ENCODE peak calls at places on chromosomes 1 and 21, in four cellular contexts. One of them, this sample, is unnamed.
A peak's percentile ranks its signal among the peaks of the same experiment; 100 is the strongest.

GRCh38 chr1:9852410-9853301 is 28.9 kb upstream of the CLSTN1 start:
- DNase-seq in HL-60: peak; percentile 74
- DNase-seq in GM12878: no peak
- DNase-seq in K562: no peak
- DNase-seq in this sample: no peak

GRCh38 chr1:158045639-158046038 is 52.2 kb downstream of the KIRREL1 start:
- DNase-seq in HL-60: no peak
- DNase-seq in GM12878: no peak
- DNase-seq in K562: no peak
- DNase-seq in this sample: no peak

GRCh38 chr1:7048395-7048794 is 263.1 kb downstream of the CAMTA1 start:
- DNase-seq in HL-60: no peak
- DNase-seq in K562: no peak
- DNase-seq in GM12878: no peak
- DNase-seq in this sample: no peak

GRCh38 chr1:156648951-156649350 is 7.0 kb downstream of the BCAN start:
- DNase-seq in GM12878: no peak
- DNase-seq in HL-60: no peak
- DNase-seq in K562: no peak
- DNase-seq in this sample: no peak

GRCh38 chr1:246907472-246907871 is 24.3 kb downstream of the AHCTF1 start:
- DNase-seq in K562: no peak
- DNase-seq in HL-60: peak; percentile 49
- DNase-seq in GM12878: no peak
- DNase-seq in this sample: no peak

GRCh38 chr1:7703321-7704213 is 67.5 kb upstream of the VAMP3 start:
- DNase-seq in HL-60: no peak
- DNase-seq in GM12878: no peak
- DNase-seq in K562: peak; percentile 70
- DNase-seq in this sample: no peak

GRCh38 chr1:86448670-86449069 is 20.1 kb upstream of the CLCA1 start:
- DNase-seq in HL-60: no peak
- DNase-seq in K562: peak; percentile 30
- DNase-seq in GM12878: no peak
- DNase-seq in this sample: no peak

GRCh38 chr1:56149761-56150160 is 429.6 kb downstream of the PLPP3 start:
- DNase-seq in K562: no peak
- DNase-seq in HL-60: no peak
- DNase-seq in GM12878: no peak
- DNase-seq in this sample: no peak

DNA sequence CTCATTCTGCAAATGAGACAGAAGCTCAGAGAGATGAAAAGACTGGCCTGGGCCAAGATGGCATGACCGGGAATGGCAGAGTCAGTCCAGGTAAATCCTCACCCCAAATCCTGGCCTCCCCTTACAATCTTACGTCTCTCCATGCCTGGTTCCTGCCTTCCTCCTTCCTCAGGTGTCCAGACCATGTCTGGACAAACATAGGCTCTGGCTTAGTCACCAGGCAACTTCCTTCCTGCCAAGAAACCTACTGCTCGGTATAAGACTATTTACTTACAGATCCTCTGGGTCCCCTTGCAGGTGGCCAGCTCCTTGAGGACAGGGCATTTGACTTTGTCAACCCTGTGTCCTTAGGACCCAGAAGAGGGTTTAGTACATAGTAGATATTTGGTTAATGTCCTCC is 69.4 kb upstream of the ROR1 start:
- DNase-seq in GM12878: no peak
- DNase-seq in K562: no peak
- DNase-seq in HL-60: no peak
- DNase-seq in this sample: no peak
- TF ChIP-seq POLR2AphosphoS5 in GM12878: no peak
- TF ChIP-seq POLR2AphosphoS5 in K562: no peak
- TF ChIP-seq POLR2AphosphoS5 in HL-60: no peak
- TF ChIP-seq POLR2AphosphoS5 in this sample: no peak

DNA sequence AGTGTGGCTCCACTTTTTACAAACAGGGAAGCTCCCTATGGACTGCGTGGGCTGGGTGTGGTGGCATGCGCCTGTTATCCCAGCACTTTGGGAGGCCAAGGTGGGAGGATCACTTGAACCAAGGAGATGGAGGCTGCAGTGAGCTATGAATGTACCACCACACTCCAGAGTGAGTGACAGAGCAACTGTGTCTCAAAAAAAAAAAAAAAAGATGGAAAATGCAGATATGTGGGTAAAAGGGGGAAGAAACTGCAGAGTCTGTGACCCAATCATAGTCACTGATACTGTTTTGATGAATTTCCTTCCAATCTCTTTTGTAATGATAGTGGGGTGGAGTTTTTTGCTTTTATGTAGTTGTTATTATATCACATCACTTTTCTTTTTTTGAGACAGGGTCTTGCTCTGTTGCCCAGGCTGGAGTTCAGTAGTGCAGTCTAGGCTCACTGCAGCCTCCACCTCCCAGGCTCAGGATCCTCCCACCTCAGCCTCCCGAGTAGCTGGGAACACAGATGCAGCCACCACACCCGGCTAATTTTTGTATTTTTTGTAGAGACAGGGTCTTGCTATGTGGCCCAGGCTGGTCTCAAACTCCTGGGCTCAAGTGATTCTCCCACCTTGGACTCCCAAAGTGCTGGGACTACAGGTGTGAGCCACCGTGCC is 8.7 kb upstream of the TRAPPC10 start:
- DNase-seq in K562: no peak
- DNase-seq in GM12878: no peak
- DNase-seq in HL-60: no peak
- DNase-seq in this sample: no peak
- TF ChIP-seq SPI1 in K562: no peak
- TF ChIP-seq SPI1 in GM12878: no peak
- TF ChIP-seq SPI1 in HL-60: no peak
- TF ChIP-seq SPI1 in this sample: no peak

DNA sequence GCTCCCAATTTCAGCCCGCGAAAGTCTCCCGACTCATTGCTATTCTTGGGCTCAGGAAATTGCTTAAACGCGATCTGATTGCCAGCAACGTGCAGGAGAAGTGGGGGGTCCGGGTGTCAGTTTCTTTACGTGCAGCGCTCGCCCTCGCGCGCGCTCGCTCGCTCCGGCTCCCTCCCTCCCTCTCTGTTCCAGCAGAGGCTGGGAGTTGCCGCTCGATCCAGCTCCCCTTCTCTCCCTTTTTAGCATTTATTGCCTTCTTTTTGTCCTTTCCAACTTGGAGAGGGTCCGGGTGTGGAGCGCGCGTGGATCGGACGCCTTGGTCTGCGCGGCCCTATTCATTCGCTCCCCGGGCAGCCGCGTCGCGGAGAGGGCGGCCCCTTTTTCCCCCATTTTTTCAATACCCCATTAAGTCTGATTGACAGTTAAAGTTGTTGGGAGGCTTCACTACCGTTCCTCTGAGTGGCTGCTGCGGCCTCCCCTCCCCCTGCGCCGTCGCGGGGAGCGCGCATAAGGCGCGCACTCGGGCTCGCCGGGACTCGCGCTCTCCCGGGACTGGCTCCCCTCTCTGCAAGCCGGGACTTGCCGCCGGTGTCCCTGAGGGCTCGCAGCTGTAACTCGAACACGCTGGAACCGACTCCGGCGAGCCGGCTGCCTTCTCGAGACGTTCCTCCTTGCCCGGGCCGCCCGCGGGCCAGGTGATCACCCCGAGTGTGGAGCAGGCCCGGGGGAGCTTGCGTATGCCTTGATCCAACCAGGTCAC is at the start of gene DHRS3:
- DNase-seq in GM12878: no peak
- DNase-seq in K562: peak; percentile 90
- DNase-seq in HL-60: peak; percentile 60
- DNase-seq in this sample: peak; percentile 46
- TF ChIP-seq POLR2AphosphoS5 in GM12878: no peak
- TF ChIP-seq POLR2AphosphoS5 in K562: peak; percentile 41
- TF ChIP-seq POLR2AphosphoS5 in HL-60: no peak
- TF ChIP-seq POLR2AphosphoS5 in this sample: no peak

DNA sequence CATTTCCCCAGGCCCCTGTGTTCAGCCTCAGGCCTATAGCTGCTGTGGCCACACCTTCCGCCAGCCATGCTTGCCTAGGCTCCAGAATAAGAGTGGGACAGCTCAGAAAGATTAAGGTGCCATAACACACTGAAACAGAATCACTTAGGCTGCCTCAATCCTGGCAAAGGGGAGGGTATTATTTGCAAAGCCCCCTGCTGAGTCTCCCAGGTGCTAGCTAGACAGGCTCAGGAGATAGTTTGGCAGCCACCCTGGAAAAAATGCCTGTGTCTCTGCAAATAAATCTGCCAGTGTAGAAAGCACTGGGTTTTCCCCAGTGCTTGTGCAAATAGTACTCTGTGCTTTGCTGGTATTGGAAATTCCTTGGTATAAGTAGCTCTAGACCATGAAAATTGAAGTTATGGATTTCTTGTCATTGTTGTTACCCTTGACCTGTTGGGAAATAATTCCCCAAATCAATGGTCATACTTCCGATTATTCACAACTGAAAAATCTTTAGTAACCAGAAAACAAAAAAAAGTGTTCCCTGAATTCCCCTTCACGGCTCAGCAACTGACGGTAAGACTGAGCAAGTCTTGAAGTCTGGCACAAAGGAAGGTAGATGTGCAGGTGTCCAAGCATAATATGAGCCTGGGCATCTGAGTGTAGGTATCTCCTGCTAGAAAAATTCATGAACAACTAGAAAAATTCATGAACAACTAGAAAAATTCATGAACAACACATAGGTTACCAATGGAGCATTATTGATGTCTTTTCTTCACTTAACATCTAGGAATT is 56.9 kb downstream of the PROX1 start:
- DNase-seq in HL-60: no peak
- DNase-seq in GM12878: no peak
- DNase-seq in K562: no peak
- DNase-seq in this sample: no peak
- TF ChIP-seq SPI1 in HL-60: no peak
- TF ChIP-seq SPI1 in GM12878: no peak
- TF ChIP-seq SPI1 in K562: no peak
- TF ChIP-seq SPI1 in this sample: no peak

DNA sequence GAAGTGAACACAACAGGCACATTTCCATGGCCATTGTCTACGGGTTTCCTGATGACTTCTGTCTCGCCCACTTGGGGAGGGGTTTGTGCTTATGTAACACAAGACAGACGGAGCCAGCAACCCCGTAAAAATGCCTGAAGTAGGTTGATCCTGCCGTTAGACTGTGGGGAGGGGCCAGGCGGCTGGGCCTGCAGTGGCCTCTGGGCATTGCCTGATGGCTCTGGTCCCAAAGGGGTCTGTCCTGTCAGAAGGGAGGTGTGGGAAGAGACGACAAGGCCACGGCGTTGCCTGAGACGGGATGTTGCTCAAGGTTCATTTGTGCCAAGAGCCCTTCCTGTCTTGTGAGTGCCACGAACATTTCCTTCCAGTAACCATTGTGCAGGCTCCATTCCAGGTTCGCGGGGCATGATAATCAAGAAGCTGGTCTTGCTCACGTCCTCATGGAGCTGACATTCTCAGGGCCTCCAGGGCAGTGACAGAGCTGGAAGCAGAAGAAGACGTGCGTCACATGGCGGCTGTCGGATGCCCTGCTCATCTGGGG is 44.7 kb downstream of the ABCG1 start:
- DNase-seq in HL-60: no peak
- DNase-seq in K562: no peak
- DNase-seq in GM12878: no peak
- DNase-seq in this sample: no peak
- TF ChIP-seq POLR2AphosphoS5 in HL-60: no peak
- TF ChIP-seq POLR2AphosphoS5 in K562: no peak
- TF ChIP-seq POLR2AphosphoS5 in GM12878: no peak
- TF ChIP-seq POLR2AphosphoS5 in this sample: no peak

DNA sequence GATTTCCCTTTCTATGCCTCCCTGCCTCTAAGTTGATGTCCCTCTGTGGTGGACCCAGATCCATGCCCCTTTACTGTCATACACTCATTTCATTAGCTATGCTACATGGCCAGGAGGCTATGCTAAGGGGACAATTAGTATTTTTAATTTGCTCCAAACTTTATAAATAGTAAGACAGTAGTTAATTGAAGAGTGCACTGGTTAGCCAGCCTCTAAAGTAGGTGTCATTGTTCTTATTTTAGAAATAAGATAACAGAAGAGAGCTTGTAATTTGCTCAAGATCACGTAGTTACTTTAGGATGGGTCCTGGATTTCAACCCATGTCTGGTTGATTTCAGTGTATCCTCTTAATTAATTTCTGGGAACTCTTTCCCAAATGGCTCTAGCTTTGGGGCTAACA is 29.4 kb upstream of the GNG12 start:
- DNase-seq in HL-60: no peak
- DNase-seq in GM12878: no peak
- DNase-seq in K562: no peak
- DNase-seq in this sample: no peak
- TF ChIP-seq SPI1 in HL-60: no peak
- TF ChIP-seq SPI1 in GM12878: no peak
- TF ChIP-seq SPI1 in K562: no peak
- TF ChIP-seq SPI1 in this sample: no peak

DNA sequence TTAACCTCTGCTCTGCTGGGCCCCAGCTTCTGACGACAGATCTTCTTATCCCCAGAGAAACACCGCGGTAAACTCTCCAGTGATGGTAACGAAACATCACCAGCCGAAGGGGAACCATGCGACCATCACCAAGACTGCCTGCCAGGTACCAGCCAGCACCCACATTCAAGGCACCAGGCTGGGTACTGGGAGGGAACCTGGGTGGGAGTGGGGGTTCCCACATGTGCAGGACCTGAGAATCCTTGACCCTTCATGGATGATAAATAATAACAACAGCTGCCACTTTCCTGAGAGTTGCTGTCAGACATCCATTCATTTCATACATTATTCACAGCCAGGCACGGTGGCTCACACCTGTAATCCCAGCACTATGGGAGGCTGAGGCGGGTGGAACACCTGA is 20.8 kb downstream of the DRAXIN start:
- DNase-seq in HL-60: no peak
- DNase-seq in GM12878: no peak
- DNase-seq in K562: no peak
- DNase-seq in this sample: no peak
- TF ChIP-seq POLR2AphosphoS5 in HL-60: no peak
- TF ChIP-seq POLR2AphosphoS5 in GM12878: no peak
- TF ChIP-seq POLR2AphosphoS5 in K562: no peak
- TF ChIP-seq POLR2AphosphoS5 in this sample: no peak